ENCODE peak calls at places on chromosomes 16 and 17, in eight cellular contexts. P is EL; D is mesendoderm; Z is A549; G is CD4-positive, CD25-positive, alpha-beta regulatory T cell; R is hypothalamus; T is fibroblast of lung; N is DMS 273 treated with DMSO at 0.1 percent for 48 hours. Y is an unnamed sample.

GRCh38 chr17:75088902-75089417 is 1.2 kb downstream of the SLC16A5 start:
- DNase-seq in P (peak), D (peak), Z (peak), G (no peak), R (no peak), T (no peak), N (no peak), Y (no peak)

GRCh38 chr17:43212641-43213490 is 1.2 kb downstream of the TMEM106A start:
- DNase-seq in P (no peak), D (no peak), Z (no peak), G (peak), R (no peak), T (no peak), N (no peak), Y (no peak)

GRCh38 chr17:70989301-70989700 is 820.0 kb downstream of the KCNJ2 start:
- DNase-seq in P (no peak), D (no peak), Z (no peak), G (no peak), R (no peak), T (no peak), N (no peak), Y (no peak)

GRCh38 chr17:32759476-32759875 is 117.4 kb downstream of the MYO1D start:
- DNase-seq in P (no peak), D (no peak), Z (no peak), G (peak), R (no peak), T (no peak), N (no peak), Y (no peak)

GRCh38 chr16:85751665-85752501 is 987 bp upstream of the C16orf74 start:
- DNase-seq in P (peak), D (no peak), Z (no peak), G (no peak), R (no peak), T (peak), N (no peak), Y (no peak)

GRCh38 chr17:79629548-79630049 is 18.7 kb upstream of the RBFOX3 start:
- DNase-seq in P (no peak), D (no peak), Z (peak), G (no peak), R (no peak), T (no peak), N (no peak), Y (peak)

GRCh38 chr16:22139008-22139407 is 23.3 kb upstream of the SDR42E2 start:
- DNase-seq in P (no peak), D (no peak), Z (no peak), G (no peak), R (no peak), T (no peak), N (no peak), Y (no peak)

GRCh38 chr17:50498021-50498874 is 10.0 kb upstream of the MYCBPAP start:
- DNase-seq in P (no peak), D (no peak), Z (no peak), G (no peak), R (no peak), T (no peak), N (no peak), Y (no peak)

GRCh38 chr17:58585554-58585953 is 71.1 kb upstream of the MTMR4 start:
- DNase-seq in P (no peak), D (no peak), Z (no peak), G (no peak), R (no peak), T (no peak), N (no peak), Y (no peak)

GRCh38 chr17:45428050-45428953 is 4.4 kb downstream of the ARHGAP27 start:
- DNase-seq in P (peak), D (peak), Z (peak), G (peak), R (peak), T (peak), N (peak), Y (peak)

GRCh38 chr16:14284930-14285541 is 213.9 kb downstream of the MRTFB start:
- DNase-seq in P (no peak), D (peak), Z (peak), G (peak), R (no peak), T (peak), N (peak), Y (no peak)

GRCh38 chr16:73066321-73066926 is 18.5 kb upstream of the ZFHX3 start:
- DNase-seq in P (no peak), D (no peak), Z (no peak), G (no peak), R (no peak), T (no peak), N (no peak), Y (peak)

GRCh38 chr17:36703860-36704266 is 102.5 kb downstream of the MRM1 start:
- DNase-seq in P (peak), D (peak), Z (peak), G (peak), R (no peak), T (peak), N (no peak), Y (peak)

GRCh38 chr17:27384721-27385120 is 71.5 kb upstream of the KSR1 start:
- DNase-seq in P (no peak), D (no peak), Z (no peak), G (no peak), R (no peak), T (peak), N (no peak), Y (no peak)

GRCh38 chr17:69454051-69454450 is 39.6 kb downstream of the MAP2K6 start:
- DNase-seq in P (no peak), D (no peak), Z (no peak), G (no peak), R (no peak), T (no peak), N (no peak), Y (no peak)

GRCh38 chr17:81821603-81822311 is 11.3 kb downstream of the MCRIP1 start:
- DNase-seq in P (peak), D (peak), Z (peak), G (peak), R (no peak), T (peak), N (peak), Y (no peak)

GRCh38 chr17:7263071-7263800 is 958 bp upstream of the CLDN7 start:
- DNase-seq in P (no peak), D (peak), Z (peak), G (no peak), R (no peak), T (no peak), N (no peak), Y (no peak)

GRCh38 chr16:15440852-15441251 is 6.5 kb downstream of the BMERB1 start:
- DNase-seq in P (peak), D (no peak), Z (peak), G (no peak), R (no peak), T (peak), N (no peak), Y (no peak)

GRCh38 chr16:17476414-17477259 is 5.9 kb upstream of the XYLT1 start:
- DNase-seq in P (peak), D (peak), Z (peak), G (peak), R (no peak), T (peak), N (peak), Y (peak)

GRCh38 chr16:84603115-84603816 is 14.6 kb downstream of the COTL1 start:
- DNase-seq in P (peak), D (no peak), Z (peak), G (no peak), R (no peak), T (peak), N (no peak), Y (no peak)

GRCh38 chr16:76106647-76107046 is 170.6 kb upstream of the CNTNAP4 start:
- DNase-seq in P (no peak), D (no peak), Z (no peak), G (no peak), R (no peak), T (no peak), N (no peak), Y (no peak)

GRCh38 chr16:57504491-57504890 is 18.2 kb upstream of the DOK4 start:
- DNase-seq in P (no peak), D (no peak), Z (no peak), G (no peak), R (no peak), T (no peak), N (no peak), Y (no peak)

GRCh38 chr16:11698271-11698689 is 30.0 kb downstream of the SNN start:
- DNase-seq in P (peak), D (no peak), Z (no peak), G (peak), R (no peak), T (no peak), N (no peak), Y (no peak)

GRCh38 chr16:89442990-89443726 is 47.2 kb downstream of the ANKRD11 start:
- DNase-seq in P (peak), D (peak), Z (peak), G (no peak), R (no peak), T (peak), N (peak), Y (no peak)

GRCh38 chr17:73640691-73641090 is 3.6 kb downstream of the SDK2 start:
- DNase-seq in P (no peak), D (no peak), Z (no peak), G (no peak), R (no peak), T (no peak), N (no peak), Y (no peak)

GRCh38 chr16:27774779-27775178 is 224.8 kb downstream of the KATNIP start:
- DNase-seq in P (no peak), D (no peak), Z (no peak), G (no peak), R (no peak), T (no peak), N (no peak), Y (no peak)

GRCh38 chr16:1333149-1333812 is at the start of gene BAIAP3:
- DNase-seq in P (no peak), D (peak), Z (peak), G (peak), R (no peak), T (no peak), N (no peak), Y (peak)

GRCh38 chr16:15682105-15682570 is 32.1 kb downstream of the NDE1 start:
- DNase-seq in P (peak), D (peak), Z (peak), G (peak), R (peak), T (peak), N (no peak), Y (no peak)

GRCh38 chr17:9880582-9880999 is 24.5 kb downstream of the RCVRN start:
- DNase-seq in P (peak), D (no peak), Z (peak), G (no peak), R (no peak), T (no peak), N (no peak), Y (no peak)

GRCh38 chr16:83859265-83859664 is 39.6 kb upstream of the MLYCD start:
- DNase-seq in P (no peak), D (no peak), Z (no peak), G (no peak), R (no peak), T (no peak), N (no peak), Y (no peak)

GRCh38 chr16:65066646-65067045 is 55.2 kb downstream of the CDH11 start:
- DNase-seq in P (no peak), D (no peak), Z (no peak), G (no peak), R (no peak), T (peak), N (no peak), Y (no peak)

GRCh38 chr17:15462962-15463361 is 4.5 kb downstream of the CDRT4 start:
- DNase-seq in P (peak), D (no peak), Z (no peak), G (no peak), R (no peak), T (no peak), N (no peak), Y (no peak)

GRCh38 chr17:81447331-81447933 is 52.2 kb downstream of the BAHCC1 start:
- DNase-seq in P (no peak), D (no peak), Z (no peak), G (no peak), R (no peak), T (no peak), N (no peak), Y (no peak)

GRCh38 chr16:81207076-81207475 is 31.4 kb upstream of the BCO1 start:
- DNase-seq in P (no peak), D (no peak), Z (no peak), G (no peak), R (no peak), T (peak), N (no peak), Y (no peak)

GRCh38 chr17:60461584-60461983 is 39.3 kb downstream of the CHCT1 start:
- DNase-seq in P (no peak), D (no peak), Z (no peak), G (no peak), R (no peak), T (no peak), N (no peak), Y (no peak)

GRCh38 chr16:26526633-26527032 is 540.1 kb upstream of the C16orf82 start:
- DNase-seq in P (no peak), D (no peak), Z (no peak), G (no peak), R (no peak), T (no peak), N (no peak), Y (no peak)